ENCODE peak calls at places on chromosomes 16 and 17, in four cellular contexts. I, G, Y and P are unnamed samples.

GRCh38 chr16:79639576-79640311 is 39.2 kb upstream of the MAF start:
- DNase-seq in I (no peak), G (no peak), Y (no peak), P (peak; percentile 84)

GRCh38 chr17:73003487-73003886 is 89.0 kb downstream of the SLC39A11 start:
- DNase-seq in I (no peak), G (no peak), Y (no peak), P (peak; percentile 29)

GRCh38 chr17:68458260-68459029 is 1.1 kb upstream of the WIPI1 start:
- DNase-seq in I (no peak), G (peak; percentile 25), Y (no peak), P (no peak)

GRCh38 chr16:10107081-10107480 is 75.1 kb downstream of the GRIN2A start:
- DNase-seq in I (no peak), G (no peak), Y (no peak), P (no peak)

GRCh38 chr17:33277436-33278100 is 15.5 kb downstream of the ASIC2 start:
- DNase-seq in I (peak; percentile 40), G (no peak), Y (no peak), P (peak; percentile 75)

GRCh38 chr17:65762973-65763372 is 201.5 kb upstream of the AXIN2 start:
- DNase-seq in I (no peak), G (no peak), Y (no peak), P (no peak)

GRCh38 chr17:27293359-27293897 is 486 bp upstream of the WSB1 start:
- DNase-seq in I (peak; percentile 10), G (peak; percentile 20), Y (peak; percentile 36), P (no peak)

GRCh38 chr17:66426397-66427033 is 124.1 kb downstream of the PRKCA start:
- DNase-seq in I (no peak), G (peak; percentile 37), Y (no peak), P (no peak)

GRCh38 chr17:41816637-41817320 is 4.0 kb downstream of the FKBP10 start:
- DNase-seq in I (no peak), G (no peak), Y (no peak), P (no peak)

GRCh38 chr17:29214215-29215146 is 32.2 kb upstream of the CRYBA1 start:
- DNase-seq in I (no peak), G (no peak), Y (no peak), P (no peak)

GRCh38 chr17:51128089-51128488 is 7.4 kb upstream of the SPAG9 start:
- DNase-seq in I (no peak), G (peak; percentile 48), Y (no peak), P (no peak)

GRCh38 chr16:81593481-81593880 is 148.9 kb downstream of the CMIP start:
- DNase-seq in I (no peak), G (no peak), Y (no peak), P (no peak)

GRCh38 chr17:14792751-14793150 is 472.4 kb downstream of the PMP22 start:
- DNase-seq in I (no peak), G (peak; percentile 21), Y (no peak), P (no peak)

GRCh38 chr17:73720187-73720834 is 76.1 kb upstream of the SDK2 start:
- DNase-seq in I (no peak), G (no peak), Y (no peak), P (no peak)

GRCh38 chr16:72860726-72861562 is 187.0 kb downstream of the ZFHX3 start:
- DNase-seq in I (no peak), G (no peak), Y (no peak), P (no peak)

GRCh38 chr16:66189951-66190350 is 176.5 kb upstream of the CDH5 start:
- DNase-seq in I (no peak), G (no peak), Y (no peak), P (no peak)

GRCh38 chr17:50935201-50936124 is 69.3 kb upstream of the TOB1 start:
- DNase-seq in I (no peak), G (no peak), Y (peak; percentile 51), P (peak; percentile 87)

GRCh38 chr16:84450176-84450865 is 54.1 kb downstream of the MEAK7 start:
- DNase-seq in I (no peak), G (no peak), Y (no peak), P (no peak)

GRCh38 chr16:5619314-5619713 is 521.7 kb upstream of the EEF2KMT start:
- DNase-seq in I (no peak), G (no peak), Y (no peak), P (no peak)

GRCh38 chr16:15701367-15701766 is 51.3 kb downstream of the NDE1 start:
- DNase-seq in I (no peak), G (no peak), Y (no peak), P (no peak)

GRCh38 chr16:83899272-83899897 is 470 bp downstream of the MLYCD start:
- DNase-seq in I (peak; percentile 63), G (peak; percentile 68), Y (peak; percentile 58), P (peak; percentile 29)

GRCh38 chr17:78089557-78090281 is 38.8 kb downstream of the TMC6 start:
- DNase-seq in I (no peak), G (no peak), Y (no peak), P (no peak)

GRCh38 chr16:31052131-31052530 is 18.8 kb downstream of the STX4 start:
- DNase-seq in I (no peak), G (no peak), Y (no peak), P (peak; percentile 91)

GRCh38 chr16:65414284-65414984 is 292.6 kb upstream of the CDH11 start:
- DNase-seq in I (no peak), G (no peak), Y (no peak), P (peak; percentile 52)

GRCh38 chr16:53743149-53743566 is 39.2 kb downstream of the FTO start:
- DNase-seq in I (no peak), G (peak; percentile 41), Y (no peak), P (peak; percentile 57)

GRCh38 chr17:43021739-43022512 is at the start of gene VAT1:
- DNase-seq in I (peak; percentile 87), G (peak; percentile 82), Y (peak; percentile 51), P (peak; percentile 47)

GRCh38 chr16:88339926-88340754 is 42.6 kb upstream of the ZNF469 start:
- DNase-seq in I (no peak), G (no peak), Y (no peak), P (no peak)

GRCh38 chr17:15944720-15945492 is at the start of gene ADORA2B:
- DNase-seq in I (peak; percentile 82), G (peak; percentile 42), Y (no peak), P (no peak)

GRCh38 chr16:23506606-23506994 is 3.7 kb downstream of the GGA2 start:
- DNase-seq in I (no peak), G (no peak), Y (no peak), P (no peak)

GRCh38 chr17:17269926-17270773 is 10.9 kb downstream of the COPS3 start:
- DNase-seq in I (peak; percentile 8), G (no peak), Y (no peak), P (peak; percentile 11)

GRCh38 chr16:8869212-8869987 is 594 bp upstream of the CARHSP1 start:
- DNase-seq in I (peak; percentile 43), G (peak; percentile 36), Y (no peak), P (no peak)

GRCh38 chr17:34235389-34236028 is 19.6 kb upstream of the CCL2 start:
- DNase-seq in I (no peak), G (no peak), Y (no peak), P (peak; percentile 56)